ENCODE peak calls at places on chromosomes 1 and 21, in eight cellular contexts. I is uterus, B is body of pancreas, S is gastrocnemius medialis, F is right lobe of liver, L is heart left ventricle, J is IMR-90, O is endothelial cell of umbilical vein. K is an unnamed sample.

GRCh38 chr1:241138248-241138647 is 218.8 kb downstream of the RGS7 start:
- DNase-seq in I (no peak), B (no peak), S (no peak), F (no peak), L (no peak), J (no peak), O (no peak), K (no peak)

GRCh38 chr1:107724648-107725047 is 240.3 kb downstream of the VAV3 start:
- DNase-seq in I (no peak), B (no peak), S (no peak), F (no peak), L (no peak), J (no peak), O (no peak), K (no peak)

GRCh38 chr1:39170731-39171375 is 33.6 kb upstream of the MACF1 start:
- DNase-seq in I (no peak), B (no peak), S (no peak), F (no peak), L (no peak), J (peak), O (no peak), K (no peak)

GRCh38 chr1:245201827-245202226 is 47.0 kb downstream of the KIF26B start:
- DNase-seq in I (no peak), B (no peak), S (no peak), F (no peak), L (no peak), J (no peak), O (no peak), K (no peak)

GRCh38 chr1:203871114-203871875 is 9.9 kb downstream of the SNRPE start:
- DNase-seq in I (peak), B (peak), S (no peak), F (peak), L (peak), J (peak), O (peak), K (no peak)

GRCh38 chr1:200346744-200347143 is 63.1 kb downstream of the ZNF281 start:
- DNase-seq in I (no peak), B (no peak), S (no peak), F (no peak), L (no peak), J (peak), O (no peak), K (no peak)

GRCh38 chr1:244326757-244327156 is 125.0 kb downstream of the ADSS2 start:
- DNase-seq in I (no peak), B (no peak), S (no peak), F (peak), L (no peak), J (no peak), O (no peak), K (no peak)

GRCh38 chr1:187185389-187185788 is 356.6 kb downstream of the PLA2G4A start:
- DNase-seq in I (no peak), B (no peak), S (no peak), F (no peak), L (no peak), J (no peak), O (no peak), K (no peak)

GRCh38 chr21:34870246-34870645 is 178.9 kb downstream of the RUNX1 start:
- DNase-seq in I (no peak), B (no peak), S (no peak), F (no peak), L (no peak), J (no peak), O (no peak), K (no peak)

GRCh38 chr1:233543338-233544255 is 70.3 kb upstream of the KCNK1 start:
- DNase-seq in I (peak), B (peak), S (no peak), F (no peak), L (no peak), J (peak), O (no peak), K (no peak)

GRCh38 chr1:214187152-214187900 is 93.6 kb upstream of the SMYD2 start:
- DNase-seq in I (no peak), B (no peak), S (no peak), F (peak), L (no peak), J (no peak), O (peak), K (no peak)

GRCh38 chr1:216074196-216074595 is 349.1 kb downstream of the USH2A start:
- DNase-seq in I (no peak), B (no peak), S (no peak), F (no peak), L (no peak), J (no peak), O (no peak), K (no peak)

GRCh38 chr1:33007190-33008050 is 29.3 kb downstream of the AK2 start:
- DNase-seq in I (peak), B (peak), S (peak), F (no peak), L (no peak), J (peak), O (peak), K (no peak)

DNA sequence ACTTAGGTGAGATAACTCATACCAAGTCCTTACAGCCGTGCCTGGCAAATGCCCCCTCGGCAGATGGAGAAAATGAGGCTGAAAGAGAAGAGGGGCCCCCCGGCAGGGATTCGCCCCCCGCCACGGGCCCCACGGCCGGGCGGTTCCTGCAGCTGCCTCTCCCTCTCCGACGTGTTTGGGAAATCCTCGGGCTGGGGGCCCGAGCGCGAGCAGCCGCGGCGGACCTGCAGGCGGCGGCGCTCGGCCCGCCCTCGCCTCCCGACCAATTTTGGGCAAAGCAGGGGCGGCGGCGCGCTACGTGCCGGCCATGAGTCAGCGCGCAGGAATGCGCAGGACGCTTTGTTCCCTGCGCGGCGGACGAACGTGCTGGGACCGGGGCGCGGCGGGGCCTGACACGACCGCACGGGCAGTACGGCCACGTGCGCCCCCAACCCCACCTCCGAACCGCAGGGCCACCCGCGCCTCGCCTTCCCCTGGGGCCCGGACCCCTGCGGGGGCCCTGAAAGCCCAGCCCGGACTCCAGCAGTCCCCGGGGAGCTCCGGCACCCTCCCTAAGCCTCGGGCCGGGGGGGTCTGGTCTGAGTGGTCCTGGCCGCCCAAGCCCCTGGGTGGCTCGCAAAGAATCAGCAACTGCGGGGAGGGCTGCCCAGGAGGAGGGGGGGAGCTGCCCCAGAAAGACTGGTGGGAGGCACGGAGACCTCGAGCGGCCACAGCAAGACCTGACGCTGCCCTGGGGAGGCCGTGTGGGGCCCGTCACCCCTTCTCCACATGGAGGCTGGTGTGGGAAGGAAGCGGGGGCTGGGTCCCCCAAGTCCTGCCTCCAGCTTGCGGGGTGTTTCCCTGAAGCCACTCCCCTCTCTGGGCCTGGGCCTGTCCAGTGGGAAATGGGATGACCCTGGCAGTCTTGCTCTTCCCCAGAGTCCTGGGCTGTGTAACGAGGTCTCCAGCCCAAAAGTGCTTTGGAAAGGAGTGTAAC is 11.9 kb upstream of the EDN2 start:
- DNase-seq in I (peak), B (peak), S (peak), F (peak), L (peak), J (peak), O (peak), K (no peak)
- TF ChIP-seq POLR2A in I (peak), B (peak), S (peak), F (peak), L (no peak), J (no peak), O (no peak), K (no peak)

GRCh38 chr21:32338209-32338921 is 39.7 kb downstream of the MRAP start:
- DNase-seq in I (no peak), B (no peak), S (no peak), F (peak), L (no peak), J (no peak), O (no peak), K (no peak)

GRCh38 chr21:32335601-32336575 is 37.2 kb downstream of the MRAP start:
- DNase-seq in I (no peak), B (no peak), S (no peak), F (peak), L (no peak), J (peak), O (no peak), K (no peak)

GRCh38 chr21:32337206-32337605 is 38.6 kb downstream of the MRAP start:
- DNase-seq in I (no peak), B (no peak), S (no peak), F (peak), L (no peak), J (no peak), O (no peak), K (no peak)

GRCh38 chr21:32334980-32335471 is 36.4 kb downstream of the MRAP start:
- DNase-seq in I (no peak), B (no peak), S (no peak), F (peak), L (peak), J (no peak), O (no peak), K (no peak)

DNA sequence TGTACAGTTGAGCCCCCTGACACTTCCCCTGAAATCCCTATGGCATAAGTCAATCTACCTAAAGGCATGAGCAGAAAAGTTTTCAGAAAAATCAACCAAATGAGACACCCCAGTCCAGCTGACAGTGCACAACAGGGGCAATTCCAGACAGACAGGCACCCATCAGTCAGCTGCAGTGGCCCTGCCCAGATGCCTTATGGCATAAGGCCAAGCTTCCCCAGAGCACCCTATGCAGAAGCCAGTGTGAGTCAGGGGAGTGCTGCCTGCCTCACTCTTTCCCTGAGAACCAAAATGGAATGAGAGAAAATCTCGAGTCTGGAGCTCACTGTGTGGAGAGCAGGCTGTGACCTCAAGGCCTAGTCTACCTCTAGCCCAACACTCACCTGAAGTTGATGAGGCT is 38.1 kb downstream of the MRAP start:
- DNase-seq in I (no peak), B (no peak), S (no peak), F (peak), L (no peak), J (peak), O (no peak), K (no peak)
- H3K4me3 ChIP-seq in I (no peak), B (no peak), S (no peak), F (no peak), L (no peak), J (no peak), O (no peak), K (no peak)

GRCh38 chr1:229507502-229507901 is 639 bp downstream of the NUP133 start:
- DNase-seq in I (no peak), B (no peak), S (no peak), F (no peak), L (no peak), J (no peak), O (no peak), K (no peak)

GRCh38 chr1:229506633-229507032 is 1.5 kb downstream of the NUP133 start:
- DNase-seq in I (no peak), B (no peak), S (no peak), F (no peak), L (no peak), J (no peak), O (no peak), K (no peak)

GRCh38 chr1:229508823-229509337 is 739 bp upstream of the NUP133 start:
- DNase-seq in I (no peak), B (no peak), S (no peak), F (no peak), L (no peak), J (no peak), O (no peak), K (no peak)

GRCh38 chr1:229509576-229509975 is 1.4 kb upstream of the NUP133 start:
- DNase-seq in I (no peak), B (no peak), S (no peak), F (no peak), L (no peak), J (peak), O (no peak), K (no peak)

DNA sequence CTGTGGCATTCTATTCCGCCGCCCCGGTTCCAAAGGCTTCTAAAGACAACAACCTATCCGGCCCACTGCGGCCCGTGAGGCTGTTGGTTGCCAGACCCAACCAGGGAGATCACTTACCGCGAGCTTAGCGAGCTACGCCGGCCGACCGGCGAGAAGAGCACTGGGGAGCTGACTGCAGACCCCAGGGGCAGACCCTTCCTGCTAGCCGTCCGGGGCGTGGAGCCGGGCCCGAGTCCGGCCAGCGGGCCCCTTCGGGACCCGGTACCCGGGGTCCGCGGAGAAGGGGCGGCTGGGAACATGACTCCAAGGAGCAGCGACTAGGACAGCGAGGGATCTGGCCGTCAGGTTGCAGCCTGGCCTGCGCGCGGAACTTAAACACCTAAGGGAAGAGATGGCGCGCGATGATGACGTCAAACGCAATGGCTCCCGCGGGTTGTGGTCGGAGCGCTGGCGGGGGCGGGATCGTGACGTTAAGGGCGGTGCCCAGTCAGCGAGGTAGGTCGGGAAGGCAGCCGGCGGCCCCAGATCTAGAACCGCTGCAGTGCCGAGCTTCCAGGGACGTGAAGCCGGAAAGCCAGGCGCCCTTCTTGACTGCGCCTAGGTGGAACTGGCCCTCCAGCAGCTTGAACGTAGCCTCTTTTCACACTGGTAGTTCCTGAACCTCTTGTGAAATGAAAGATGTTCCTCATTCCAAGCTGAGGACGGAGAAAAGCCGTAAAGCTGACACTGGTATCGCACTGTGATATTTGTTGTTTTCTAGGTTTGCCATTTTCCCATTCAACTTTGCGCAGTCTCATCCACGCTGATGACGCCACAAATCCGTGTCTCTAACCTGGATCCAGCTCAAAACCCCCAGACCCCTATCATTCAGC is at the start of gene NUP133:
- DNase-seq in I (peak), B (peak), S (peak), F (peak), L (peak), J (peak), O (peak), K (peak)
- TF ChIP-seq POLR2A in I (peak), B (peak), S (peak), F (peak), L (peak), J (peak), O (peak), K (peak)

DNA sequence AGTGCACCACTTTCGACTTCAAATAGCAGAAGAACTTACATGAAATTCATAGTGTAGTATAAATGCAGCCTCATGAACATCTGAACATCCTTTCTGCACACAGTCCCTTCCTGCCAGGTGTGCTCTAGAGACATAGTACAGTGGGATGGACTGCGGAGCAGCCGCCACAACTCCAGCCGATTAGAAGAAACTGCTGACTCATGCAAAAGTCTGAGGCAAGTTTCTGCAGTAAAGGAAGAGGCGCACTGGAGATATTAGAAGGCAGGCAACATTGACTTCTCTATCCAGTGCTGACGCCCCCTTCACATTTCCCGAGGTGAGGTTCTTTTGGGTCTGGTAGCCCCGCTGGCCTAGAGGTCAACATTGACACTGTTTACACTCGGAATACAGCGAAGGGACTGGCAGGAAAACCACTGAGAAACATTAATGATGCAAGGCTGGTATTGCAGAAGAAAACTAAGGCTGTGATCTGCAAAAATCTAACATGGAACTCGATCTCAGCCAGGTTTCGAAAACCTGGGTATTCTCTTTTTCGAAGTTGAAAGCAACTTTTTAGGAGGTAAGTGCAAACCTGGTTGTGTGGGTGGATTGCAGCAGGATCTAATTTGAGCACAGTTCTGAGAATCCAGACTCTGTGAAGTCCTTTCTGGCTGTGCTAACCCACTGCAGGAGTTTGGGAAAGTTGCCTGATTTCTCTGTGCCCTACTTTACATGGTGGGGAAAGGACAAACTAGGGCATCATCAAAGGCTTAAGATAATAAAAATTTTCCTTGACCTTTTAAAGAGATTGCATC is 90.7 kb downstream of the CDC7 start:
- DNase-seq in I (no peak), B (no peak), S (no peak), F (no peak), L (no peak), J (no peak), O (no peak), K (no peak)
- H3K4me3 ChIP-seq in I (no peak), B (no peak), S (no peak), F (peak), L (no peak), J (no peak), O (no peak), K (no peak)

GRCh38 chr1:43979261-43979527 is 184 bp downstream of the B4GALT2 start:
- DNase-seq in I (no peak), B (no peak), S (no peak), F (no peak), L (no peak), J (no peak), O (no peak), K (no peak)
- TF ChIP-seq POLR2A in I (no peak), B (no peak), S (no peak), F (no peak), L (no peak), J (no peak), O (no peak), K (no peak)

DNA sequence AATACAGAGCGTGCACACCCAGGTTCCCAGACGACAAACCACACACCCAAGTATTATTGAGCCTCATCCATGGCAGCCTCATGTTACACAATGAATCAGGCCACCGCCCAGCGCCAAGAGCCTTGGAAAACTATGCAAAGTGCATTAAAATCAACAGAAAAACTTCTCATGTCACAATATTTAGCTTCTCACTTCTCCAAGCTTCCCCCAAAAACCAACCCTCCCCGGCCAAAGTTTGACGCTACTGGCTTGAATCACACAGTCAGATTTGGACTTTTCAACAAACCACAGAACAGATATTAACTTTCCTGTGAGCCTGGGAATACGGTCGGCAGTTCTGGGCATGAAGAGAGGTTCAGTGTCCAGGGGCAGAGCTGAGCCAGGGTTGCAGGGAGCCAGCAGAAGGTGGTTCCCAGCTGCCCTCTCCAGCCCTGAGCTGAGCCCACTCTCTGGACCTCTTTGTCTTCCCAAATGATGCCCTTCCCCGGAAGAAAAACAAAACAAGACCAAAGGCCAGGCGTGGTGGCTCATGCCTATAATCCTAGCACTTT is 71.1 kb downstream of the SETD4 start:
- DNase-seq in I (no peak), B (no peak), S (no peak), F (no peak), L (no peak), J (no peak), O (no peak), K (no peak)
- H3K4me3 ChIP-seq in I (no peak), B (no peak), S (no peak), F (no peak), L (no peak), J (no peak), O (no peak), K (no peak)

GRCh38 chr1:35186239-35186638 is 6.7 kb downstream of the SFPQ start:
- DNase-seq in I (no peak), B (no peak), S (no peak), F (no peak), L (no peak), J (no peak), O (no peak), K (no peak)
- TF ChIP-seq POLR2A in I (no peak), B (no peak), S (no peak), F (no peak), L (no peak), J (no peak), O (peak), K (no peak)

DNA sequence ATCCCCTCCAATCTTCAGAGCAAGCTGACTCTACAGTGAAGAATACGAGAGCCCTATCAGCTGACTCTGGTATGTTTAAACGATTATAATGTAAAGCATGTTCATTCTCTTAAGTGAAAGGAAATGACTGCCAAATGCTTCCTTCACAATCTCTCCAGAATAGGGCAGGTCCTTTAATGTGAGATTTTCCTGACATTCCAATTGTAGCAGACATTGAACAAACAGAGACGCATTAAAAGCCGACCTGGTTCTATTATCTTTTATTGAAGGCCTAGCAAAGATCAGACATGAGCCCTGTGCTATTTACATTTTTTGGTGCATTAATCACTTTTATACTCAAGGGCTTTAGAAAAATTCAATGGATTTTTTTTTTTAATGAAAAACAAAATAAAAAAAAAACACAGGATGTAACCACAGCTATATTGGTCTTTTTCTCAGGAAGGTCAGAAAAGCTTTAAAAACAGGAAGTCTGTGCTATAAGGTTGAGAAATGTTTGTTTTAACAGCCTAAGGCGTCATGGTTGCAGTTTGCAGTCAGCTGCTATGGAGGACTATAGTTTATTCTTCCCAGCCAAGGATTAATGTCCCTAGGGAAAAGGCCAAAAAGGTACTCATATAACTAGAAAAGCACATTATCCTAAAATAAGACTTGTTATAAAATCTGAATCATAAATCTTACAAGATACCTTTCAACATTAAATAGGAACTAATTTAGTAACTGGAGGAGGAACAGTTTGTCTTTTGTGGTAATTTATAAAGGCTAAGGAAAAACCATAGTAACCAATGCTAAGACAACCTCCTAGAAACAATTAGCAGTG is 104.8 kb downstream of the RERE start:
- DNase-seq in I (no peak), B (no peak), S (no peak), F (no peak), L (no peak), J (peak), O (peak), K (no peak)
- H3K4me3 ChIP-seq in I (no peak), B (no peak), S (no peak), F (no peak), L (no peak), J (no peak), O (no peak), K (no peak)